ENCODE peak calls at places on chromosomes 16 and 17, in eight cellular contexts. F is left ventricle myocardium inferior, H is GM12865, L is thoracic aorta, A is GM06990, J is cardiac muscle cell, Y is neural progenitor cell, I is PC-3. U is an unnamed sample.

GRCh38 chr17:21034350-21035235 is 8.2 kb downstream of the USP22 start:
- DNase-seq in F (no peak), H (peak), L (no peak), A (no peak), J (peak), Y (no peak), I (no peak), U (no peak)

GRCh38 chr16:87461466-87461975 is 31.3 kb downstream of the ZCCHC14 start:
- DNase-seq in F (peak), H (peak), L (peak), A (peak), J (peak), Y (peak), I (peak), U (no peak)

GRCh38 chr16:81447383-81448101 is 2.9 kb downstream of the CMIP start:
- DNase-seq in F (no peak), H (no peak), L (no peak), A (no peak), J (no peak), Y (peak), I (peak), U (no peak)

GRCh38 chr17:31740611-31741082 is 118.4 kb downstream of the COPRS start:
- DNase-seq in F (no peak), H (no peak), L (no peak), A (no peak), J (peak), Y (no peak), I (peak), U (peak)

GRCh38 chr16:80176114-80176513 is 364.7 kb upstream of the DYNLRB2 start:
- DNase-seq in F (no peak), H (no peak), L (no peak), A (no peak), J (no peak), Y (no peak), I (no peak), U (no peak)

GRCh38 chr16:75702247-75702646 is 986 bp upstream of the DUXB start:
- DNase-seq in F (no peak), H (no peak), L (no peak), A (no peak), J (no peak), Y (no peak), I (no peak), U (no peak)

GRCh38 chr17:18950944-18951905 is 740 bp upstream of the SLC5A10 start:
- DNase-seq in F (peak), H (no peak), L (no peak), A (no peak), J (no peak), Y (no peak), I (no peak), U (no peak)

GRCh38 chr16:24054649-24055560 is 201.2 kb upstream of the CACNG3 start:
- DNase-seq in F (no peak), H (no peak), L (no peak), A (no peak), J (no peak), Y (peak), I (no peak), U (no peak)

GRCh38 chr17:50993544-50993943 is 127.1 kb downstream of the SPAG9 start:
- DNase-seq in F (no peak), H (no peak), L (no peak), A (no peak), J (no peak), Y (no peak), I (peak), U (no peak)

GRCh38 chr17:34252138-34252889 is 2.8 kb upstream of the CCL2 start:
- DNase-seq in F (peak), H (peak), L (peak), A (peak), J (peak), Y (no peak), I (no peak), U (peak)

GRCh38 chr17:81246679-81247338 is 7.7 kb downstream of the NDUFAF8 start:
- DNase-seq in F (no peak), H (no peak), L (no peak), A (peak), J (no peak), Y (no peak), I (no peak), U (no peak)

GRCh38 chr16:10729649-10730048 is 14.0 kb upstream of the NUBP1 start:
- DNase-seq in F (no peak), H (no peak), L (no peak), A (no peak), J (peak), Y (peak), I (peak), U (peak)

GRCh38 chr17:8122391-8122922 is 1.4 kb downstream of the HES7 start:
- DNase-seq in F (no peak), H (peak), L (no peak), A (no peak), J (no peak), Y (peak), I (peak), U (no peak)

GRCh38 chr16:70804153-70804728 is 3.3 kb upstream of the VAC14 start:
- DNase-seq in F (no peak), H (no peak), L (no peak), A (no peak), J (peak), Y (no peak), I (peak), U (peak)

GRCh38 chr17:2059125-2059836 is 4.4 kb downstream of the HIC1 start:
- DNase-seq in F (no peak), H (no peak), L (no peak), A (no peak), J (no peak), Y (no peak), I (no peak), U (no peak)

GRCh38 chr17:15348030-15348429 is 6.6 kb upstream of the TEKT3 start:
- DNase-seq in F (no peak), H (no peak), L (no peak), A (no peak), J (no peak), Y (no peak), I (peak), U (no peak)

GRCh38 chr16:25957707-25958106 is 265.9 kb downstream of the HS3ST4 start:
- DNase-seq in F (no peak), H (no peak), L (no peak), A (no peak), J (no peak), Y (no peak), I (no peak), U (no peak)

GRCh38 chr16:47051031-47051430 is 77.6 kb upstream of the DNAJA2 start:
- DNase-seq in F (no peak), H (no peak), L (no peak), A (no peak), J (no peak), Y (no peak), I (no peak), U (no peak)

GRCh38 chr17:74210191-74211140 is 2.9 kb upstream of the TTYH2 start:
- DNase-seq in F (peak), H (peak), L (no peak), A (peak), J (peak), Y (peak), I (peak), U (no peak)

GRCh38 chr17:74119960-74120359 is 83.5 kb upstream of the RPL38 start:
- DNase-seq in F (no peak), H (no peak), L (no peak), A (no peak), J (no peak), Y (no peak), I (no peak), U (no peak)

GRCh38 chr17:82705756-82706155 is 7.3 kb upstream of the RAB40B start:
- DNase-seq in F (no peak), H (no peak), L (no peak), A (no peak), J (no peak), Y (no peak), I (no peak), U (no peak)

GRCh38 chr17:21019976-21020575 is 22.7 kb downstream of the USP22 start:
- DNase-seq in F (peak), H (peak), L (no peak), A (no peak), J (peak), Y (peak), I (peak), U (no peak)

GRCh38 chr16:8831450-8832382 is 34.1 kb downstream of the PMM2 start:
- DNase-seq in F (no peak), H (no peak), L (no peak), A (no peak), J (no peak), Y (peak), I (no peak), U (no peak)

GRCh38 chr16:88102597-88102996 is 151.4 kb downstream of the BANP start:
- DNase-seq in F (no peak), H (no peak), L (no peak), A (no peak), J (no peak), Y (no peak), I (no peak), U (no peak)

GRCh38 chr17:15349119-15349518 is 7.7 kb upstream of the TEKT3 start:
- DNase-seq in F (no peak), H (no peak), L (no peak), A (no peak), J (no peak), Y (no peak), I (peak), U (no peak)

GRCh38 chr17:82273327-82274133 is at the start of gene CSNK1D:
- DNase-seq in F (peak), H (peak), L (peak), A (peak), J (peak), Y (peak), I (peak), U (no peak)

GRCh38 chr16:48435319-48435682 is 50.1 kb upstream of the SIAH1 start:
- DNase-seq in F (no peak), H (no peak), L (no peak), A (no peak), J (no peak), Y (no peak), I (no peak), U (no peak)

GRCh38 chr17:6462692-6463091 is 18.4 kb downstream of the PIMREG start:
- DNase-seq in F (no peak), H (no peak), L (no peak), A (no peak), J (no peak), Y (no peak), I (no peak), U (no peak)

GRCh38 chr17:44967026-44967906 is 837 bp downstream of the C1QL1 start:
- DNase-seq in F (no peak), H (no peak), L (no peak), A (no peak), J (no peak), Y (peak), I (no peak), U (no peak)
- H3K4me3 ChIP-seq in F (peak), H (no peak), L (peak), A (no peak), J (peak), Y (peak), I (no peak), U (no peak)

GRCh38 chr17:30534298-30534697 is 57.1 kb downstream of the GOSR1 start:
- DNase-seq in F (no peak), H (no peak), L (no peak), A (no peak), J (no peak), Y (no peak), I (no peak), U (no peak)
- H3K4me3 ChIP-seq in F (no peak), H (no peak), L (no peak), A (no peak), J (no peak), Y (no peak), I (no peak), U (no peak)

GRCh38 chr16:51157698-51158097 is 6.6 kb upstream of the SALL1 start:
- DNase-seq in F (no peak), H (no peak), L (no peak), A (no peak), J (no peak), Y (no peak), I (no peak), U (no peak)
- H3K4me3 ChIP-seq in F (no peak), H (no peak), L (no peak), A (no peak), J (no peak), Y (no peak), I (no peak), U (no peak)

GRCh38 chr17:55344514-55344997 is 77.1 kb downstream of the MMD start:
- DNase-seq in F (no peak), H (peak), L (no peak), A (no peak), J (no peak), Y (no peak), I (no peak), U (no peak)

GRCh38 chr17:55346658-55347057 is 75.0 kb downstream of the MMD start:
- DNase-seq in F (no peak), H (no peak), L (no peak), A (no peak), J (no peak), Y (no peak), I (no peak), U (no peak)

GRCh38 chr17:55343114-55343513 is 78.4 kb downstream of the HLF start:
- DNase-seq in F (no peak), H (no peak), L (no peak), A (no peak), J (no peak), Y (no peak), I (no peak), U (no peak)

GRCh38 chr17:55343900-55344513 is 77.6 kb downstream of the MMD start:
- DNase-seq in F (no peak), H (no peak), L (no peak), A (no peak), J (no peak), Y (no peak), I (no peak), U (no peak)

GRCh38 chr17:55345132-55345531 is 76.5 kb downstream of the MMD start:
- DNase-seq in F (no peak), H (no peak), L (no peak), A (no peak), J (no peak), Y (no peak), I (no peak), U (no peak)
- H3K4me3 ChIP-seq in F (no peak), H (no peak), L (no peak), A (no peak), J (no peak), Y (no peak), I (no peak), U (no peak)

GRCh38 chr16:85829751-85830445 is 30.4 kb downstream of the COX4I1 start:
- DNase-seq in F (peak), H (no peak), L (no peak), A (no peak), J (no peak), Y (no peak), I (no peak), U (no peak)
- H3K4me3 ChIP-seq in F (no peak), H (no peak), L (no peak), A (no peak), J (no peak), Y (no peak), I (no peak), U (no peak)

DNA sequence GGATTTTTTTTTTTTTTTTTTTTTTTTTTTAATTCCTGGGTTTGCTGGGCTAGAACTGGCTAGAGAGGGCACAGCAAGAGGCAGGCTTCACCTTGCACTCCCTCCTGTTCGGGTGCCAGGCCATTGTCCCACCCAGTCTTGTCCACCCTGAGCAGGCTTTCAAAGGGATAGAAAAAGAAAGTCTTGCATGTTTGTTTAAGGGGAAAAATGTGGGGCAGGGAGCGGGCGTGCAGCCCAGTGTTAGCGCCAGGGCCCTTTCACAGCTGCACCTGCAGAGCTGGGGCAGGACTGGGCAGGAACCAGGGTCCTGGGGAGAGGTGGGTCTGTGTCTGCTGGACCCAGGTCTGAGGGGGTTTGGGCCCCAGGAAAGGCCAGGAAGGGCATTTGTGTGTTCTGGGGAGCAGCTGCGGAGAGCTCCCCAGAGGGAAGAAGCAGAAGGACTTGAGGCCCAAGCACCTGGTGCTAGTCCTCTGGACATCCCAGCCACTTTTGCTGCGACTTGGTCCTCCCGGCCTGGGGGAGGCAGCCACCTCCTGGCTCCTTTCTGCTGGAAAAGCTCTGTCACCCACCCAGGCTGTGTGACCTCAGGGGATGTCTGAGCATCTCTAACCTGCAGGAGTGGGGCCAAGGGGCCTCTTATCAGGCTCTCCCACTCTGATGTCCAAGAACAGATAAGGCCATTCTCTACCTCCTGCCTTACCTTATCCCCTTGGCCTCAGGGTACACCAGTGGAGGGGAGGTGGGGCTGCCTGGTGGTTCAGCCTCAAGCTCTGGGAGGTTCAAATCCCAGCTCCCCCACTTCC is 44.8 kb downstream of the PSME3IP1 start:
- DNase-seq in F (no peak), H (no peak), L (no peak), A (no peak), J (no peak), Y (no peak), I (no peak), U (no peak)
- H3K4me3 ChIP-seq in F (no peak), H (no peak), L (no peak), A (no peak), J (no peak), Y (no peak), I (no peak), U (no peak)

GRCh38 chr17:39705786-39706348 is 6.0 kb downstream of the ERBB2 start:
- DNase-seq in F (peak), H (no peak), L (no peak), A (no peak), J (no peak), Y (no peak), I (peak), U (no peak)
- H3K4me3 ChIP-seq in F (no peak), H (no peak), L (peak), A (no peak), J (no peak), Y (no peak), I (peak), U (no peak)

DNA sequence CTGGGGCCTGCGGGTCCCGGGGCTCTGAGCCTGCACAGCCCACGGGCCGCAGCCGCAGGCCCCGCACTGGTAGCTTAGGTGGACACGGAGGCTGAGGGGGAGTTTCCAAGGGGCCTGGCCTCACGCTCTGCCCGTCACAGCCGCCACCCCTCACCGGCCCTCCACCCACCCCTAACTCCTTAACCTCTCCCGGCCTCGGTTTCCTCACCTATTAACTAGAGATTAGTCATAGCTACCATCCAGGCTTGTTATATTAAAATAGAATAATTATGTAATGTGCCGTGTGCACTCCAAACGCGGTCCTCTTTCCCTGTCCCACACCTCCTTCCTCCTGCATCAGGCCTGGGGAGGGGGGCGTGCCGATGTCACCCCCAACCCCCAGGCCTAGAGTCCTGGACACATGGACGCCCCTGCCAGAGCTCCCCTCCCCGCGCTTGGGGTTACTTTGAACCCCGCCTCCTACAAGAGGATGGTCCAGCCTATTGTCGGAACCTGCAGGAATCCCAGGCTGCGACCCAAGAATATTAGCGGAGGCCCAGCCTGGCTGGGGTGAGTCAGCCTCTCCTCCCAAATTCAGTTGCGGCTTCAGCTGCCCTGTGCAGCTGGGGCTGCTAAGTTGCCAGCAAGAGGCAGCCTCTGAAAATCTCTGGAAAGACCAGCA is 17.3 kb downstream of the SOCS3 start:
- DNase-seq in F (peak), H (no peak), L (peak), A (no peak), J (peak), Y (no peak), I (peak), U (no peak)
- H3K4me3 ChIP-seq in F (peak), H (no peak), L (peak), A (no peak), J (no peak), Y (peak), I (peak), U (peak)